ENCODE peak calls at places on chromosome 20, in eight cellular contexts. O is endothelial cell of umbilical vein, X is HCT116, C is SK-N-SH, S is H1, L is HepG2, A is GM12878, K is K562. J is an unnamed sample.
A peak's percentile ranks its signal among the peaks of the same experiment; 100 is the strongest.

GRCh38 chr20:54995553-54995952 is 520.2 kb downstream of the DOK5 start:
- DNase-seq in O (no peak), X (no peak), C (no peak), S (no peak), L (no peak), A (no peak), K (no peak), J (no peak)

GRCh38 chr20:32438331-32438858 is 80.3 kb downstream of the ASXL1 start:
- DNase-seq in O (no peak), X (no peak), C (no peak), S (no peak), L (no peak), A (no peak), K (no peak), J (no peak)

GRCh38 chr20:57335392-57335791 is 5.8 kb downstream of the SPO11 start:
- DNase-seq in O (no peak), X (no peak), C (no peak), S (no peak), L (no peak), A (no peak), K (no peak), J (no peak)

GRCh38 chr20:16349518-16350295 is 223.5 kb downstream of the KIF16B start:
- DNase-seq in O (no peak), X (no peak), C (peak; percentile 32), S (no peak), L (no peak), A (no peak), K (no peak), J (no peak)

GRCh38 chr20:2162125-2162822 is 60.6 kb downstream of the STK35 start:
- DNase-seq in O (no peak), X (no peak), C (no peak), S (no peak), L (no peak), A (no peak), K (no peak), J (no peak)

GRCh38 chr20:24917797-24918578 is 31.1 kb upstream of the CST7 start:
- DNase-seq in O (peak; percentile 55), X (peak; percentile 23), C (peak; percentile 85), S (peak; percentile 88), L (peak; percentile 53), A (peak; percentile 16), K (peak; percentile 73), J (peak; percentile 12)

GRCh38 chr20:46894579-46894958 is at the start of gene EYA2:
- DNase-seq in O (no peak), X (no peak), C (peak; percentile 72), S (peak; percentile 65), L (no peak), A (no peak), K (no peak), J (no peak)

GRCh38 chr20:62220666-62221568 is 839 bp upstream of the HRH3 start:
- DNase-seq in O (no peak), X (no peak), C (peak; percentile 72), S (peak; percentile 73), L (no peak), A (no peak), K (no peak), J (no peak)

GRCh38 chr20:34201531-34201930 is 39.7 kb upstream of the ASIP start:
- DNase-seq in O (no peak), X (no peak), C (no peak), S (no peak), L (no peak), A (no peak), K (no peak), J (no peak)

GRCh38 chr20:43726811-43727338 is at the start of gene GTSF1L:
- DNase-seq in O (peak; percentile 45), X (no peak), C (no peak), S (no peak), L (no peak), A (no peak), K (no peak), J (no peak)

GRCh38 chr20:12914804-12915203 is 94.0 kb upstream of the SPTLC3 start:
- DNase-seq in O (no peak), X (no peak), C (no peak), S (no peak), L (peak; percentile 64), A (no peak), K (no peak), J (no peak)

GRCh38 chr20:17626217-17627007 is 55.6 kb downstream of the RRBP1 start:
- DNase-seq in O (no peak), X (no peak), C (no peak), S (no peak), L (no peak), A (no peak), K (no peak), J (no peak)

DNA sequence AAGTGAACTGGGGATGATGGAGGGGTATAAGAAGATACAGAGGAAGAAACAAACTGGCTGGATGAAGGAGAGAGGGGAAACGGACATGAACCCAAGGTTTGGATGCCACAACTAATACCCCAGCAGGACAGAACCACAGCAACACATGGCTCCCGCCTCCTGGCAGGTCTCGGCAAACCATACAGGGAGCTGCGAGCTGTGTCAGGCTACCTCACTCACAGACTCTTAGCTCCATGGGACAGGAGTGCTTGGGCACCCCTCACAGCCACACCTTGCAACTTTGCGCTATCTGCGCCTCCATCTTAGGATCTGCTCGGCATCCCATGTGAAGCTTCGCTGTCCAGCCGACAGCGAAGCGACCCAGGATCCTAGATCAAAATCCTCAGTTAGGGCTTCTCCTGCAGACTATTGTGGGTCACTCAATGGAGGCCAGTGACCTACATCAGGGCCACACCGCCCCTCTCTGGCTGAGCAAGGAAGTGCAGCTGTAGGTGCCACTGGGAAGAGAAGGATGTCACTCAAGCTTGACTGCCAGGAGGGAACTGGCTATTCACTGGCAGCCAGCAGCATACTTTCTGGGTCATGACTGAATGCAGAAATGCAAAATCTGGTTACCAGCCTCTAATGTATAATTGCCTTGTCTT is 174.4 kb upstream of the RIN2 start:
- DNase-seq in O (peak; percentile 43), X (peak; percentile 13), C (peak; percentile 67), S (peak; percentile 96), L (peak; percentile 51), A (no peak), K (peak; percentile 66), J (no peak)
- TF ChIP-seq POLR2AphosphoS5 in O (no peak), X (no peak), C (no peak), S (no peak), L (no peak), A (no peak), K (no peak), J (no peak)

DNA sequence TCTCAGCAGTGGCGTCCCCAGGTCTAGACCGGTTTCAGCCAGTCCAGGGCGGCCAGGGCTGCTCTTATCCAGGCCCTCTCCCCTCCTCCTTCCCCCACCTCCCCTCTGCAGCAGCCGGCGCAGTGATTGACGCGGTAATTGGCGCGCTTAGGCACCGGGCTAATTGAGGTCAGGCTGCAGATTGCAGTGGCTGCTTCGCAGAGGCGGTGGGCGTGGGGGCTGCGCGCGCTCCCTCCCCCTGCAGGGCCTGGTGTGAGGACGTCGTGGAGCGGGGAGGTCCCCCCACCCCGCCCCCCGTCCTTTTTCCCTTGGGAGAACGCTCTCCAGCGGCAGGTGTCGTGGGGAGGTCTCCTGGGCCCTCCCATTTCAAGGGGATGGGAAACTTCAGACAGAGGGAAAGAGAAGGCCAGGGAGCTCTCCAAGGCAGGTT is 70.4 kb upstream of the BLCAP start:
- DNase-seq in O (no peak), X (no peak), C (peak; percentile 76), S (peak; percentile 82), L (no peak), A (no peak), K (no peak), J (no peak)
- H3K9ac ChIP-seq in O (no peak overlapping the region), X (no peak overlapping the region), C (no peak overlapping the region), S (peak overlapping the region; percentile 40), L (no peak overlapping the region), A (no peak overlapping the region), K (no peak overlapping the region), J (no peak overlapping the region)

DNA sequence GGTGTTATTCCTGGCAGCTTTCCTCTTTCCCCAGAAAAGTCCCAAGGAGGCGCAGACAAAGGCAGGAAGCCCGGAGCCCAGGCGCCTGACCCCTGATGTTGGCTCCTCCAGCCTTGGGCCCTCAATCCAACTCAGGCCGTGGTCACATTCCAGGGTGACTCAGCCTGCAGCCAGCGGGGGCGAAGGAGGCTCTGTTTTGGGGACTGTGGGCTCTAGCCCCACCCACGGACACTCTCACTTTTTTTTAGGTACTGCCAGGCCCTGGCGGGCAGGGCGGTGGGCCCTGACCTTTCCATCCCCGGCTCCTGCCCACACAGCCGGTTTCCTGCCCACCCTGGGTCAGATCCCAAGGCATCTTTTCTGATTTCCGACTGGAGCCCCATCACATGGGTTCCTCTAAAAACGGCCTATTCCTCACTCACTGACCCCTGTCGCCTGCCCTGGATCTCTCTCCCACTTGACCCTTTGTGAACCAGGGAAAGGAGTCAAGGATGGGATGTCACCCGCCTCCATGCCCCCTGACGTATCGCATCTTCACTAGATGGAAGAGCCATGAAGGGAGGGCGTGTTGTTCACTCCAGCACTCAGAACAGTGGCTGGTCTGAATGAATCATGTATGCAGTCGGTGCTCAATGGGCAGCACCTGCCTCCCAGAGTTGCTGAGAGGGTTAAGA is 5.5 kb downstream of the PTGIS start:
- DNase-seq in O (peak; percentile 96), X (peak; percentile 23), C (no peak), S (peak; percentile 65), L (no peak), A (no peak), K (peak; percentile 46), J (no peak)
- TF ChIP-seq POLR2AphosphoS5 in O (peak; percentile 93), X (no peak), C (no peak), S (no peak), L (no peak), A (no peak), K (no peak), J (no peak)

GRCh38 chr20:52103911-52104545 is 87.6 kb downstream of the ZFP64 start:
- DNase-seq in O (peak; percentile 27), X (no peak), C (no peak), S (peak; percentile 70), L (no peak), A (no peak), K (no peak), J (no peak)
- H3K9ac ChIP-seq in O (peak overlapping the region; percentile 67), X (no peak overlapping the region), C (no peak overlapping the region), S (no peak overlapping the region), L (no peak overlapping the region), A (no peak overlapping the region), K (no peak overlapping the region), J (no peak overlapping the region)

J was measured in SK-N-MC.